ENCODE peak calls at places on chromosomes 4 and X, in nine cellular contexts. K, J, I, E, U, R, O, M and C are unnamed samples.

GRCh38 chr4:134337584-134337983 is 136.0 kb upstream of the PABPC4L start:
- DNase-seq in R (no peak), O (no peak), M (no peak), I (no peak), E (no peak), J (no peak), K (no peak), U (no peak), C (no peak)

GRCh38 chr4:38753021-38753806 is 29.6 kb downstream of the TLR10 start:
- DNase-seq in M (no peak), E (no peak), J (no peak), U (peak), I (peak), K (peak), R (peak), O (peak), C (no peak)

GRCh38 chrX:9354918-9355317 is 109.9 kb upstream of the TBL1X start:
- DNase-seq in J (no peak), I (no peak), M (no peak), R (no peak), U (no peak), O (no peak), K (no peak), E (no peak), C (no peak)

GRCh38 chrX:48489296-48489695 is 13.3 kb downstream of the FTSJ1 start:
- DNase-seq in E (no peak), O (no peak), M (no peak), U (no peak), J (no peak), I (no peak), R (no peak), K (no peak), C (no peak)

GRCh38 chrX:136687457-136687856 is 39.5 kb downstream of the CD40LG start:
- DNase-seq in I (no peak), R (no peak), O (no peak), U (no peak), J (no peak), E (no peak), M (no peak), K (no peak), C (no peak)

GRCh38 chr4:2075987-2076907 is 17.1 kb downstream of the NAT8L start:
- DNase-seq in K (no peak), M (no peak), I (no peak), E (no peak), R (no peak), J (no peak), O (no peak), U (no peak), C (no peak)

GRCh38 chr4:142817442-142817841 is 28.7 kb downstream of the INPP4B start:
- DNase-seq in R (peak), O (peak), J (no peak), M (peak), K (no peak), E (no peak), I (peak), U (no peak), C (no peak)

GRCh38 chrX:22577181-22577580 is 304.5 kb downstream of the CBLL2 start:
- DNase-seq in U (no peak), K (no peak), M (peak), R (peak), O (no peak), I (peak), J (no peak), E (no peak), C (no peak)

GRCh38 chrX:104343408-104344129 is 88.8 kb upstream of the ESX1 start:
- DNase-seq in J (peak), E (no peak), R (peak), I (peak), O (peak), M (no peak), K (no peak), U (no peak), C (no peak)

GRCh38 chrX:1443496-1444075 is 9.1 kb downstream of the ASMTL start:
- DNase-seq in O (no peak), J (no peak), R (no peak), I (no peak), K (no peak), U (no peak), M (no peak), E (no peak), C (no peak)

GRCh38 chrX:18973527-18974192 is 10.3 kb downstream of the PHKA2 start:
- DNase-seq in J (no peak), U (no peak), I (no peak), O (no peak), K (no peak), E (peak), M (no peak), R (no peak), C (no peak)

GRCh38 chrX:120485562-120486520 is 16.7 kb upstream of the LAMP2 start:
- DNase-seq in I (peak), E (peak), O (peak), R (peak), U (peak), M (peak), J (peak), K (peak), C (peak)
- TF ChIP-seq CTCF in I (peak), E (peak), O (peak), R (peak), U (peak), M (peak), J (peak), K (peak), C (peak)

DNA sequence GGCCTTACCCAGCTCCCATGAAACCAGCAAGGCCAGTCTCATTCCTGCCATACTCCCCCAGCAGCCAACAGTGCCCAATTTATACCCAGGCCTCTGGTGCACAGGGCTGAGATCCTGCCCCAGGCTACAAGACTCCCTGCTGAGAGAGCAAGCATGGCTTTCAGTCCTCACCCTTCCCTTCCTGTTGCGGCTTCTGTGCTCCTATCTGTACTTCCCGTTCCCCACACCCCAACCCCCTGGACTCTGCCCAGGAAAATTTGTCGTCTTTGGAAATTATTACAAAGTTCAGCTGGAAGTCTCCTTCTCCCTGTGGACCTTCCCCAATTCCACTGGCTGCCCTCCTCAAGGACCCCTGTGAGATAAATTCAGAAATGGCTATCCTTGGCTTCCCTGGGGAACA is 84.1 kb upstream of the GK2 start:
- DNase-seq in I (no peak), J (no peak), E (no peak), M (no peak), R (no peak), K (peak), O (no peak), U (no peak), C (no peak)
- H3K4me3 ChIP-seq in I (no peak), J (no peak), E (no peak), M (no peak), R (no peak), K (peak), O (no peak), U (peak), C (no peak)

GRCh38 chr4:104815593-104816156 is 321.0 kb upstream of the CXXC4 start:
- DNase-seq in R (no peak), J (no peak), E (no peak), I (no peak), O (no peak), K (no peak), M (no peak), U (no peak), C (peak)

DNA sequence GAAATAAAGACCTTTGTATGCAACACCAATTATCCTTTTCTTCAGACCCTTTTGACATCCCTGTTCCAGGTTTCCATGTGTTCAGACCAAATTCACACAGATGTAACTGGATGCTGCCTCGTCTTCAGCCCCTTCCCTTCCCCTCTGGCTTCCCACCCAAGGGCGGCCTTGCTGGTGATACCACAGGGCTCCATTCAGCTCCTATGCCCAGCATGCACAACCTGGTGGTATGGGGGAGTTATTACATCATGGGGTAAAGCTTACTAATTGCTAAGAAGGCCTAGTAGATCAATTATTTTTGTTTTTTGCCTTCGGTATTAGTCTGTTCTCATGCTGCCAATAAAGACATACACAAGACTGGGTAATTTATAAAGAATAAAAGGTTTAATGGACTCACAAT is 317.0 kb upstream of the CXXC4 start:
- DNase-seq in R (no peak), U (no peak), J (no peak), M (no peak), I (no peak), O (no peak), K (no peak), E (no peak), C (no peak)
- TF ChIP-seq CTCF in R (no peak), U (no peak), J (no peak), M (peak), I (no peak), O (no peak), K (no peak), E (no peak), C (peak)

DNA sequence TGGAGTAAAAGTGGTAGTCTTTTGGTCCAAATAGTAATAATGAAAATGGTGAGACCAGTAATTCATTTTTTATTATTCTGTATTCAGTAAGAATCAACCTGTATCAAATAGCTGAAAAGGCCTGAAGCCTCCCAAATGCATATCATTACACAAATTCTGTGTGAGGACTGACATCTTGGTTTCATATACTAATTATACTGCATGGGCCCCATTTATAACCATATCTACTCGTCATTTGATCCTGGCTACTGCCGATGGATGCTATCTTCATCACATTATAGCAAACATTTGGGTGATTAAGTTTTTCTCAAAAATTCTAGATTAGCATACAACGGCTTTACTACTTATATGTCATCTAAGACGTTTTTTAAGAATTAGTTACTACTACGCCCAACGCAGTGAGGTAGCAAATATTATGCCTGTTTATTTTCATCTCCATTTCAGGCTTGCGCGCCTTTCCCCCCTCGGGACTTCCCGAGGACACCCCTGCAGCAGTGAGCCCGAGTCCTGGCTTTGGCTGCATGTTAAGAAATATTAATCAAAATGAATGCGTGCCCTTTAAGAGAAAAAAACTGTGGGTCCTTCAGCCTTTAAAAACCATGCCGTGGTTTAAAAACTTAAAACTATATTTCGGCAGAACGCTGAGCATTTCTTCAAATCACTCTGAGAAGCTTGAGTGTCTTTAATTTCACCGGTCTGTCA is 824 bp upstream of the MMAA start:
- DNase-seq in R (peak), J (peak), U (no peak), I (no peak), E (no peak), K (no peak), M (no peak), O (no peak), C (no peak)
- H3K4me3 ChIP-seq in R (peak), J (peak), U (peak), I (peak), E (peak), K (peak), M (peak), O (peak), C (peak)

DNA sequence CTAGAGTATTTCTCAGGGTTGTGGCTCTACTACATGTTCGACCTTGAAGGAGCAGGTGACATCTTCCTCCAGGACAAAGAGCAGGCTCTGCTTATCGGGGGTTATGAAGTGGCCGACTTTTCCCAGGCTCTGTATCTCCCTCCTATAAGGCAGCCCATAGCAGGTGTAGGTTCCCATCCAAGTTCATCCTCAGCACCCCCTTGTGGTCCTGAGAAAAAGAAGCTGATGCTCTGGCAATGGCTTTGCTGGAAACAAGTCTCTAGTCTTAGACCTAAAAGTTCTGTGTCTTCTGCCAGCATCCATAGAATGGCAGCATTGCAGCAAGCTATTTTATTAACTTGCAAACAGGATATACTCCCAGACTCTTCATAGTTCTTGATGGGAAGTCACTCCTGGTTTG is 836.6 kb upstream of the PRKX start:
- DNase-seq in M (no peak), K (no peak), I (no peak), R (no peak), E (no peak), U (no peak), J (no peak), O (no peak), C (no peak)
- TF ChIP-seq CTCF in M (peak), K (no peak), I (no peak), R (no peak), E (no peak), U (no peak), J (no peak), O (no peak), C (no peak)

DNA sequence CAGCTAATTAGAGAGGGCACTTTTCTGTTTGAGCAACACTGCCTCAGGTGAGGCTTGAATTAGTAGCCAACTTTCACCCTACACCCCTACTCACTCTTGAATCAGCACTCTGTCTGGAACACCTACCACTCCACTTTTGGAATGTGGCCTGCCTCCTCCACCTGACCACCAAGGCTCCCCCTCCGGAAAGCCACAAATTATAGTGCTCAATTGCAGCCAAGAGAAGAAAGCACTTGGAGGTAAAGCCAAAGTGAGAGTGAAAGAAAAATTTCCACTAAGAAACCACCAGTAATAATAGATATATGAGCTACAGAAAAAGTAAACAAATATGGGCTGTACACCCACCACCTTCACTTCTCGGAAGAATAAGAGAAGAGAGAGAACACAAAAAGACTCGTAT is 41.1 kb downstream of the PPP3CA start:
- DNase-seq in M (no peak), R (no peak), E (no peak), I (no peak), J (peak), O (no peak), K (no peak), U (no peak), C (peak)
- H3K4me3 ChIP-seq in M (no peak), R (no peak), E (no peak), I (peak), J (no peak), O (no peak), K (no peak), U (peak), C (no peak)